ENCODE peak calls at places on chromosomes 1 and 21, in nine cellular contexts. G is astrocyte, W is psoas muscle, Y is neuronal stem cell, P is uterus, T is ovary, H is HepG2, I is right atrium auricular region, V is mammary epithelial cell. C is an unnamed sample.

GRCh38 chr1:152096931-152097330 is 8.1 kb upstream of the TCHHL1 start:
- DNase-seq in G (no peak), W (no peak), Y (no peak), P (no peak), T (no peak), H (no peak), I (no peak), V (no peak), C (no peak)

GRCh38 chr1:228087771-228088251 is 5.3 kb downstream of the ARF1 start:
- DNase-seq in G (peak; percentile 74), W (peak; percentile 33), Y (no peak), P (no peak), T (no peak), H (no peak), I (no peak), V (peak; percentile 68), C (no peak)

GRCh38 chr1:185998391-185998790 is 264.2 kb downstream of the HMCN1 start:
- DNase-seq in G (no peak), W (peak; percentile 12), Y (no peak), P (no peak), T (no peak), H (no peak), I (no peak), V (no peak), C (no peak)

GRCh38 chr1:22808846-22809501 is 98.3 kb downstream of the EPHB2 start:
- DNase-seq in G (peak; percentile 91), W (peak; percentile 72), Y (no peak), P (peak; percentile 37), T (peak; percentile 73), H (no peak), I (peak; percentile 81), V (no peak), C (no peak)

GRCh38 chr1:100924991-100925390 is 29.1 kb downstream of the SLC30A7 start:
- DNase-seq in G (no peak), W (no peak), Y (no peak), P (no peak), T (no peak), H (no peak), I (no peak), V (no peak), C (no peak)

GRCh38 chr1:48246727-48247126 is 24.2 kb downstream of the SLC5A9 start:
- DNase-seq in G (no peak), W (peak; percentile 31), Y (no peak), P (no peak), T (no peak), H (no peak), I (no peak), V (no peak), C (no peak)

GRCh38 chr1:55262822-55263221 is 47.7 kb upstream of the USP24 start:
- DNase-seq in G (peak; percentile 22), W (no peak), Y (no peak), P (no peak), T (no peak), H (no peak), I (no peak), V (peak; percentile 87), C (no peak)

GRCh38 chr1:158075078-158075477 is 81.6 kb downstream of the KIRREL1 start:
- DNase-seq in G (no peak), W (no peak), Y (no peak), P (no peak), T (no peak), H (no peak), I (no peak), V (no peak), C (no peak)

GRCh38 chr1:205340674-205341073 is 16.0 kb downstream of the KLHDC8A start:
- DNase-seq in G (no peak), W (no peak), Y (no peak), P (no peak), T (no peak), H (no peak), I (no peak), V (no peak), C (no peak)

GRCh38 chr1:230791986-230792564 is 44.9 kb downstream of the CAPN9 start:
- DNase-seq in G (no peak), W (no peak), Y (no peak), P (no peak), T (no peak), H (no peak), I (peak; percentile 42), V (no peak), C (no peak)

GRCh38 chr1:94119306-94119705 is 1.6 kb downstream of the ABCA4 start:
- DNase-seq in G (no peak), W (no peak), Y (no peak), P (no peak), T (no peak), H (no peak), I (peak; percentile 34), V (no peak), C (no peak)

GRCh38 chr1:103265551-103265950 is 157.2 kb upstream of the COL11A1 start:
- DNase-seq in G (peak; percentile 74), W (no peak), Y (peak; percentile 58), P (no peak), T (no peak), H (no peak), I (no peak), V (no peak), C (no peak)

GRCh38 chr1:45979074-45979777 is 153.2 kb downstream of the PIK3R3 start:
- DNase-seq in G (peak; percentile 16), W (no peak), Y (no peak), P (no peak), T (no peak), H (peak; percentile 86), I (no peak), V (peak; percentile 55), C (no peak)

GRCh38 chr1:224300346-224300745 is 29.6 kb downstream of the NVL start:
- DNase-seq in G (peak; percentile 90), W (no peak), Y (no peak), P (no peak), T (no peak), H (no peak), I (no peak), V (peak; percentile 82), C (no peak)

GRCh38 chr21:30126575-30126974 is 40.0 kb downstream of the CLDN17 start:
- DNase-seq in G (no peak), W (no peak), Y (no peak), P (no peak), T (no peak), H (no peak), I (no peak), V (peak; percentile 85), C (no peak)

GRCh38 chr1:61244114-61244513 is 161.8 kb downstream of the NFIA start:
- DNase-seq in G (peak; percentile 76), W (no peak), Y (no peak), P (no peak), T (no peak), H (no peak), I (no peak), V (peak; percentile 69), C (no peak)

GRCh38 chr1:202038688-202039346 is 28.4 kb downstream of the ELF3 start:
- DNase-seq in G (no peak), W (no peak), Y (no peak), P (no peak), T (no peak), H (no peak), I (no peak), V (no peak), C (no peak)

GRCh38 chr1:15212989-15213291 is 34.1 kb upstream of the FHAD1 start:
- DNase-seq in G (no peak), W (no peak), Y (no peak), P (no peak), T (no peak), H (no peak), I (no peak), V (no peak), C (no peak)

DNA sequence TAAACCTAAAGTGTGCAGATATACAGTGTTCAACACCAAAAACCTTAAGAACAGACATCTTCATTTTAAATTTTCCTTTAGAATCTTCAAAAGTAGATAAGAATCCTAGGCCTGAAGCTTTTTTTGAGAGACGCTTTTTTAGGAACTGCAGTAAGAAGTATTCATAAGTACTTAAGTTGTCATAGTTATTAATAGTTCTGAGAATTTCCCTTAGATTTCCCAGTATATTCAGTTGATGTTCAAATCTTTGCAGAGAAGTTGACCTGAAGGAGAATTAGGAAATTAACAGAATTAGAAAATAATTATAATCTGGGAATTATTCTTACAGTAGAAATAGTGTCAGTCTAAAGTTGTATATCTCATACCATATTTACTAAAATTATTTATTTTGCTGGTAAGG is 150.3 kb downstream of the NCAM2 start:
- DNase-seq in G (no peak), W (no peak), Y (no peak), P (no peak), T (no peak), H (no peak), I (no peak), V (no peak), C (no peak)
- H3K4me1 ChIP-seq in G (no peaks in the 10 kb centered on the region), W (no peaks in the 10 kb centered on the region), Y (no peaks in the 10 kb centered on the region), P (no peaks in the 10 kb centered on the region), T (no peaks in the 10 kb centered on the region), H (no peaks in the 10 kb centered on the region), I (no peaks in the 10 kb centered on the region), V (no peaks in the 10 kb centered on the region), C (no peaks in the 10 kb centered on the region)

GRCh38 chr21:44618909-44619308 is 7.0 kb downstream of the KRTAP10-8 start:
- DNase-seq in G (no peak), W (no peak), Y (no peak), P (no peak), T (no peak), H (no peak), I (peak; percentile 36), V (no peak), C (no peak)
- H3K36me3 ChIP-seq in G (no peaks in the 10 kb centered on the region), W (no peaks in the 10 kb centered on the region), Y (no peaks in the 10 kb centered on the region), P (no peaks in the 10 kb centered on the region), T (no peaks in the 10 kb centered on the region), H (no peaks in the 10 kb centered on the region), I (no peaks in the 10 kb centered on the region), V (no peaks in the 10 kb centered on the region), C (no peaks in the 10 kb centered on the region)

GRCh38 chr1:9314711-9315379 is 22.2 kb downstream of the SPSB1 start:
- DNase-seq in G (no peak), W (no peak), Y (no peak), P (no peak), T (no peak), H (no peak), I (no peak), V (no peak), C (no peak)
- H3K27ac ChIP-seq in G (peak overlapping the region; percentile 54), W (no peak overlapping the region), Y (no peak overlapping the region), P (peak overlapping the region; percentile 32), T (peak overlapping the region; percentile 1), H (no peak overlapping the region), I (no peak overlapping the region), V (no peak overlapping the region), C (peak overlapping the region; percentile 55)

GRCh38 chr21:44085491-44086321 is 21.5 kb upstream of the PWP2 start:
- DNase-seq in G (no peak), W (no peak), Y (no peak), P (no peak), T (no peak), H (no peak), I (no peak), V (no peak), C (no peak)

GRCh38 chr21:44089001-44089911 is 17.9 kb upstream of the PWP2 start:
- DNase-seq in G (no peak), W (no peak), Y (no peak), P (no peak), T (no peak), H (no peak), I (no peak), V (no peak), C (no peak)

GRCh38 chr21:44088401-44088780 is 18.8 kb upstream of the PWP2 start:
- DNase-seq in G (no peak), W (no peak), Y (no peak), P (no peak), T (no peak), H (no peak), I (no peak), V (no peak), C (no peak)

GRCh38 chr21:44086636-44087425 is 20.4 kb upstream of the PWP2 start:
- DNase-seq in G (no peak), W (no peak), Y (no peak), P (no peak), T (no peak), H (no peak), I (peak; percentile 55), V (no peak), C (no peak)

GRCh38 chr21:44087426-44088400 is 19.5 kb upstream of the PWP2 start:
- DNase-seq in G (no peak), W (no peak), Y (no peak), P (no peak), T (no peak), H (no peak), I (no peak), V (no peak), C (no peak)
- H3K4me1 ChIP-seq in G (no peaks in the 10 kb centered on the region), W (no peaks in the 10 kb centered on the region), Y (no peaks in the 10 kb centered on the region), P (no peaks in the 10 kb centered on the region), T (no peaks in the 10 kb centered on the region), H (no peaks in the 10 kb centered on the region), I (peaks cover 48% of the 10 kb centered on the region), V (no peaks in the 10 kb centered on the region), C (peaks cover 6% of the 10 kb centered on the region)